ENCODE peak calls at places on chromosomes 12 and 14, in seven cellular contexts. U is H9, P is H1, D is mesenchymal stem cell, A is trophoblast cell, S is neuronal stem cell, C is mesendoderm. I is an unnamed sample.
A peak's percentile ranks its signal among the peaks of the same experiment; 100 is the strongest.

GRCh38 chr14:22882529-22883190 is 362 bp upstream of the REM2 start:
- DNase-seq in U (peak; percentile 69), P (no peak), D (peak; percentile 66), A (peak; percentile 69), S (no peak), C (peak; percentile 92), I (peak; percentile 46)

GRCh38 chr14:101603096-101603495 is 41.8 kb downstream of the DIO3 start:
- DNase-seq in U (no peak), P (no peak), D (no peak), A (no peak), S (no peak), C (no peak), I (no peak)

GRCh38 chr12:131536337-131536736 is 174.6 kb upstream of the SFSWAP start:
- DNase-seq in U (no peak), P (no peak), D (no peak), A (no peak), S (no peak), C (no peak), I (no peak)

GRCh38 chr12:97899529-97899928 is 436.9 kb downstream of the RMST start:
- DNase-seq in U (no peak), P (no peak), D (no peak), A (no peak), S (no peak), C (no peak), I (no peak)

GRCh38 chr14:54610051-54610977 is 43.4 kb downstream of the SAMD4A start:
- DNase-seq in U (no peak), P (no peak), D (peak; percentile 52), A (peak; percentile 76), S (no peak), C (no peak), I (peak; percentile 75)

GRCh38 chr12:575129-575502 is 88.1 kb downstream of the NINJ2 start:
- DNase-seq in U (no peak), P (no peak), D (no peak), A (no peak), S (no peak), C (no peak), I (no peak)

GRCh38 chr14:92105845-92106094 is 612 bp downstream of the ATXN3 start:
- DNase-seq in U (no peak), P (no peak), D (no peak), A (peak; percentile 47), S (peak; percentile 15), C (no peak), I (no peak)

GRCh38 chr12:460301-461230 is 827 bp downstream of the B4GALNT3 start:
- DNase-seq in U (no peak), P (no peak), D (peak; percentile 32), A (no peak), S (no peak), C (no peak), I (no peak)

GRCh38 chr12:95700316-95700785 is 90.2 kb downstream of the NTN4 start:
- DNase-seq in U (no peak), P (no peak), D (peak; percentile 47), A (peak; percentile 64), S (no peak), C (no peak), I (peak; percentile 89)

GRCh38 chr12:113244015-113244983 is 23.0 kb downstream of the TPCN1 start:
- DNase-seq in U (no peak), P (no peak), D (peak; percentile 30), A (no peak), S (no peak), C (no peak), I (no peak)

GRCh38 chr14:31902002-31902401 is 175.1 kb upstream of the ARHGAP5 start:
- DNase-seq in U (no peak), P (no peak), D (no peak), A (peak; percentile 38), S (no peak), C (peak; percentile 70), I (no peak)

DNA sequence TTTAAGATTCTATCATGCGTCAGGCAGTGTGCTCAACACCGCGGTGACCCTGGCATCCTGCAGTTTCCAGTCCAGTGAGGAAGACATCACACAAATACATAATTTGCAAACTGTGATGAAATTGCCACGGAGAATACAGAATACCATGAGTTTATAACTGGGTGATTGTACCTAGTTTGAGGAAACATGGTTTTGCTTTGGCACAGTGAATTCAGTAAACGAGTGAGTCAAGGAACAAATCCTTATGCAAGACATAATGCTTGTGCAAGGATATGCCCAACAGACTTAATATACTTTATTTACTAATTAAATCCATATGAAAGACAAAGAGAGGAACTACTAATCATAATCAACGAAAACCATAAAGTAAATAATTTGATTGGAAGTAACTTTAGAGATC is 311.8 kb upstream of the TMTC1 start:
- DNase-seq in U (no peak), P (no peak), D (no peak), A (no peak), S (no peak), C (no peak), I (no peak)
- H2BK120ac ChIP-seq in U (no peak overlapping the region), P (no peak overlapping the region), D (no peak overlapping the region), A (no peak overlapping the region), S (no peak overlapping the region), C (no peak overlapping the region), I (no peak overlapping the region)

GRCh38 chr14:75126121-75126544 is 715 bp downstream of the NEK9 start:
- DNase-seq in U (no peak), P (no peak), D (peak; percentile 52), A (peak; percentile 13), S (no peak), C (no peak), I (no peak)

GRCh38 chr14:75126679-75127473 is at the start of gene NEK9:
- DNase-seq in U (peak; percentile 77), P (peak; percentile 56), D (peak; percentile 84), A (peak; percentile 90), S (peak; percentile 55), C (peak; percentile 93), I (peak; percentile 75)

GRCh38 chr14:75123991-75124390 is 2.9 kb downstream of the NEK9 start:
- DNase-seq in U (no peak), P (no peak), D (peak; percentile 92), A (peak; percentile 57), S (no peak), C (peak; percentile 31), I (peak; percentile 86)

GRCh38 chr14:75127903-75128595 is 1.2 kb upstream of the NEK9 start:
- DNase-seq in U (no peak), P (no peak), D (no peak), A (no peak), S (no peak), C (no peak), I (no peak)

GRCh38 chr14:75125617-75126016 is 1.2 kb downstream of the NEK9 start:
- DNase-seq in U (no peak), P (no peak), D (peak; percentile 82), A (peak; percentile 21), S (no peak), C (no peak), I (peak; percentile 85)
- H2BK120ac ChIP-seq in U (no peak overlapping the region), P (no peak overlapping the region), D (no peak overlapping the region), A (no peak overlapping the region), S (no peak overlapping the region), C (no peak overlapping the region), I (no peak overlapping the region)

GRCh38 chr14:80628547-80628946 is 313.0 kb downstream of the CEP128 start:
- DNase-seq in U (no peak), P (no peak), D (no peak), A (no peak), S (no peak), C (no peak), I (no peak)

GRCh38 chr14:80634106-80634758 is 307.3 kb downstream of the CEP128 start:
- DNase-seq in U (no peak), P (no peak), D (peak; percentile 27), A (no peak), S (no peak), C (no peak), I (no peak)

GRCh38 chr14:80624581-80624980 is 317.0 kb downstream of the CEP128 start:
- DNase-seq in U (no peak), P (no peak), D (no peak), A (peak; percentile 86), S (no peak), C (no peak), I (peak; percentile 13)

DNA sequence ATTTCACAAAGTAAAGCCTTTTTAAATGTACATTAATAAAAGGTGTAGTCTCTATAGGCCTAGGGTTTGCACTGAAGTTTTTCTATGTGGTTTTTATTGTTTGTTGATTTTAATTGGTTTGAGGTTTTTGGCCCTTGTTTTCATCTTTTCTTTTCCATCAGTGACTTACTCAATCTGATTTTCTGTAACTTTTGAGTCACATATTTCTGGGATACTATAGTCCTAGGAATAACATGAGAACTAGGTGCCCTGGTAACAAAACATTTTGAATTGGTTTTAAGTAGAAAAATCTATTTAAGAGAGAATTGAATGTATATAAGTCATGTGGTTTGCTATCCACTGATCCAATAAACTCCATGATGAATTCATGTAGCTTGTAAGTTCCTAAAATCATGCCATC is 311.9 kb downstream of the CEP128 start:
- DNase-seq in U (no peak), P (no peak), D (no peak), A (no peak), S (no peak), C (no peak), I (peak; percentile 40)
- H2BK120ac ChIP-seq in U (no peak overlapping the region), P (no peak overlapping the region), D (no peak overlapping the region), A (no peak overlapping the region), S (no peak overlapping the region), C (no peak overlapping the region), I (no peak overlapping the region)

DNA sequence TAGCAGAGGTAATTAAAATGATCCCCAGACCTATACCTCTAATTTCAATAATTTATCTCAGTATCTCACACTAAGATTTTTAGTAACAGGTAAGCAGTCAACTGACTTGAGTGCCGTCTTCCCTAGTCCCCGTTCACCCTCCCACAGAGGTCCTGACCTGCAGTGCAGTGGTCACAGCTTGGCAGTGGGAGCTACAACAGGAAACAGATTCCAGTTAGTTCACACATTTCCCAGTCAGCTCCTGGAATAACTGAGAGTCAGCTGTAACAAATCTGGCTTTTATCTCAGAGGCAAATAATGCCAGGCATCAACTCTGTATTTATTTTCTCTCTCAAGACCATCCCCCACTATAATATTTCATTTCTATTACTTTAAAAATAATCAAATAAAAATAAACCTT is 308.2 kb downstream of the ATP23 start:
- DNase-seq in U (no peak), P (no peak), D (no peak), A (no peak), S (no peak), C (peak; percentile 70), I (no peak)
- H2BK120ac ChIP-seq in U (no peak overlapping the region), P (no peak overlapping the region), D (no peak overlapping the region), A (no peak overlapping the region), S (no peak overlapping the region), C (no peak overlapping the region), I (no peak overlapping the region)

DNA sequence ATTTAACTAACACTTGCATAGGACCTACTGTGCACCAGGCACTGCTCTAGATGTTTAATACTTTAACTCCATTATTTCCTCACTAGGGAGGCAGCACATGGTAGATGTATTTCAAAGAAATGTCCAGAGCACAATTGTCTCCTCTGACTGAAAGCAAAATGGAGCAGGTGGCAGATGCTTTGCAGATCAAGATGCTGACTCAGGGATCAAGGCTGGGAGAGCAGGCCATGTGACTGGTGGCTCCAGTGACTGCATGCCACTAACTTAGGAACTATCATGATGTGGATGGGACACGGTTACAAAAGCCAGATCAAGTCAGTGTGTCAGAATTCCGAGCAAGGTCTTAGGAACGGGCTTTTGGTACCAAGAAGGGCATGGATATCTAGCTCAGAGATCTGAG is 28.2 kb downstream of the SERPINA11 start:
- DNase-seq in U (no peak), P (no peak), D (no peak), A (no peak), S (no peak), C (no peak), I (no peak)
- H2BK120ac ChIP-seq in U (no peak overlapping the region), P (no peak overlapping the region), D (no peak overlapping the region), A (no peak overlapping the region), S (no peak overlapping the region), C (no peak overlapping the region), I (no peak overlapping the region)